ENCODE peak calls at places on chromosomes 5 and 9, in six cellular contexts. O, I, H, L, B and G are unnamed samples.

GRCh38 chr5:3194684-3195083 is 400.9 kb upstream of the IRX1 start:
- DNase-seq in O (no peak), I (no peak), H (no peak), L (no peak), B (no peak), G (no peak)

GRCh38 chr5:78547171-78547570 is 101.4 kb downstream of the LHFPL2 start:
- DNase-seq in O (no peak), I (no peak), H (no peak), L (no peak), B (no peak), G (no peak)

GRCh38 chr5:10828241-10828640 is 67.2 kb upstream of the DAP start:
- DNase-seq in O (no peak), I (no peak), H (no peak), L (no peak), B (no peak), G (no peak)

GRCh38 chr5:125023673-125024072 is 277.2 kb upstream of the ZNF608 start:
- DNase-seq in O (no peak), I (no peak), H (no peak), L (no peak), B (no peak), G (no peak)

GRCh38 chr9:114282926-114283325 is 40.0 kb upstream of the ORM1 start:
- DNase-seq in O (no peak), I (no peak), H (no peak), L (no peak), B (no peak), G (no peak)

GRCh38 chr9:89218040-89218928 is 39.7 kb upstream of the SHC3 start:
- DNase-seq in O (no peak), I (no peak), H (no peak), L (no peak), B (no peak), G (no peak)

GRCh38 chr5:168269950-168270349 is 21.5 kb upstream of the WWC1 start:
- DNase-seq in O (no peak), I (no peak), H (no peak), L (peak; percentile 24), B (no peak), G (no peak)

GRCh38 chr5:92652735-92653134 is 928.3 kb downstream of the NR2F1-AS1 start:
- DNase-seq in O (no peak), I (no peak), H (no peak), L (no peak), B (no peak), G (no peak)

GRCh38 chr9:124345063-124345462 is 70.2 kb downstream of the PSMB7 start:
- DNase-seq in O (no peak), I (no peak), H (no peak), L (no peak), B (no peak), G (no peak)

GRCh38 chr9:96448546-96449170 is 1.3 kb upstream of the HABP4 start:
- DNase-seq in O (no peak), I (no peak), H (no peak), L (no peak), B (no peak), G (no peak)

GRCh38 chr5:141105350-141105749 is 5.1 kb downstream of the PCDHB3 start:
- DNase-seq in O (no peak), I (no peak), H (no peak), L (no peak), B (no peak), G (no peak)

GRCh38 chr5:141100243-141100805 is at the start of gene PCDHB3:
- DNase-seq in O (peak; percentile 29), I (peak; percentile 6), H (no peak), L (no peak), B (no peak), G (no peak)

GRCh38 chr5:141095263-141095641 is 837 bp downstream of the PCDHB2 start:
- DNase-seq in O (no peak), I (no peak), H (no peak), L (no peak), B (no peak), G (no peak)

DNA sequence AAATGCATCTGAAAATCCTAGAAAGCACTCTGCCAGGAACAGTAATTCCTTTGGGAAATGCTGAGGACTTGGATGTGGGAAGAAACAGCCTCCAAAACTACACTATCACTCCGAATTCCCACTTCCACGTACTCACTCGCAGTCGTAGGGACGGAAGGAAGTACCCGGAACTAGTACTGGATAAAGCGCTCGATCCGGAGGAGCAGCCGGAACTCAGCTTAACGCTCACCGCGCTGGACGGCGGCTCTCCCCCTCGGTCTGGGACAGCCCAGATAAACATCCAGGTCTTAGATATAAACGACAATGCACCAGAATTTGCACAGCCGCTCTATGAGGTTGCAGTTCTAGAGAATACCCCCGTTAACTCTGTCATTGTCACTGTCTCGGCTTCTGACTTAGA is 786 bp downstream of the PCDHB3 start:
- DNase-seq in O (no peak), I (no peak), H (no peak), L (no peak), B (no peak), G (no peak)
- H3K9me3 ChIP-seq in O (no peaks in the 10 kb centered on the region), I (no peaks in the 10 kb centered on the region), H (no peaks in the 10 kb centered on the region), L (no peaks in the 10 kb centered on the region), B (no peaks in the 10 kb centered on the region), G (peaks cover 6% of the 10 kb centered on the region)

GRCh38 chr9:92781902-92782301 is 17.3 kb upstream of the BICD2 start:
- DNase-seq in O (no peak), I (no peak), H (no peak), L (no peak), B (no peak), G (no peak)
- H3K9me3 ChIP-seq in O (no peaks in the 10 kb centered on the region), I (no peaks in the 10 kb centered on the region), H (no peaks in the 10 kb centered on the region), L (no peaks in the 10 kb centered on the region), B (no peaks in the 10 kb centered on the region), G (peaks cover 4% of the 10 kb centered on the region)

DNA sequence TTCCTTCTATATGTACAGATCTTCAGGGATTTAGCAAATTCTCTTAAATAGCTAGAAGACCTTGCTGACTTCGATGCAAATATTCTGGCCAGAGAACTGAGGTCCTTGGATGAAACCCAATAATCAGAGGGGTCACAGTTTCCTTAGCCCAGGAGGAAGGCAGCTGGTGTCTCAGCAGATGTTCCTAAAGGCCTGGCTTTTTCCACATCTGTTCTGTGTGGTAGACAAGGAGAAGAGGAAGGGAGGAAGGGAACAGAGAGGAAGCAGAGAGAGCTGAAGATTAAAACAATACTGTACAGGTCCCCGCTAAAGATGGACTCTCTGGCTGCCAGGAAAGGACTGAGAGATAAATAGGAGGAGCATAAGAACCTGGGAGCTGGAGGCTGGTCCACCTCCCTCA is 33.1 kb downstream of the BOD1 start:
- DNase-seq in O (no peak), I (no peak), H (no peak), L (no peak), B (no peak), G (no peak)
- H3K9me3 ChIP-seq in O (peaks cover 8% of the 10 kb centered on the region), I (no peaks in the 10 kb centered on the region), H (peaks cover 3% of the 10 kb centered on the region), L (no peaks in the 10 kb centered on the region), B (peaks cover 8% of the 10 kb centered on the region), G (peaks cover 13% of the 10 kb centered on the region)

GRCh38 chr5:150905312-150905683 is 518 bp upstream of the ZNF300 start:
- DNase-seq in O (no peak), I (no peak), H (no peak), L (no peak), B (no peak), G (no peak)

GRCh38 chr5:150895431-150896428 is 9.1 kb downstream of the ZNF300 start:
- DNase-seq in O (no peak), I (no peak), H (no peak), L (no peak), B (no peak), G (no peak)

GRCh38 chr5:150904479-150905311 is at the start of gene ZNF300:
- DNase-seq in O (peak; percentile 84), I (peak; percentile 34), H (peak; percentile 27), L (peak; percentile 87), B (peak; percentile 41), G (no peak)

GRCh38 chr5:150901446-150901845 is 3.3 kb downstream of the ZNF300 start:
- DNase-seq in O (no peak), I (no peak), H (no peak), L (no peak), B (no peak), G (no peak)
- H3K9me3 ChIP-seq in O (peaks cover 69% of the 10 kb centered on the region), I (peaks cover 5% of the 10 kb centered on the region), H (peaks cover 15% of the 10 kb centered on the region), L (no peaks in the 10 kb centered on the region), B (peaks cover 26% of the 10 kb centered on the region), G (peaks cover 13% of the 10 kb centered on the region)

GRCh38 chr9:1311462-1312042 is 261.4 kb downstream of the DMRT2 start:
- DNase-seq in O (no peak), I (no peak), H (no peak), L (no peak), B (no peak), G (no peak)
- H3K9me3 ChIP-seq in O (no peaks in the 10 kb centered on the region), I (no peaks in the 10 kb centered on the region), H (no peaks in the 10 kb centered on the region), L (no peaks in the 10 kb centered on the region), B (no peaks in the 10 kb centered on the region), G (no peaks in the 10 kb centered on the region)

GRCh38 chr5:178770621-178771020 is 40.2 kb upstream of the ZNF354A start:
- DNase-seq in O (no peak), I (no peak), H (no peak), L (no peak), B (no peak), G (no peak)

GRCh38 chr5:178772351-178772750 is 41.9 kb upstream of the ZNF354A start:
- DNase-seq in O (no peak), I (no peak), H (no peak), L (no peak), B (no peak), G (no peak)

GRCh38 chr5:178768371-178769260 is 38.2 kb upstream of the ZNF354A start:
- DNase-seq in O (no peak), I (no peak), H (no peak), L (no peak), B (no peak), G (no peak)

GRCh38 chr5:178766936-178767912 is 36.8 kb upstream of the ZNF354A start:
- DNase-seq in O (no peak), I (no peak), H (no peak), L (no peak), B (no peak), G (no peak)

GRCh38 chr5:178769617-178770290 is 39.3 kb upstream of the ZNF354A start:
- DNase-seq in O (no peak), I (no peak), H (no peak), L (no peak), B (no peak), G (no peak)
- H3K9me3 ChIP-seq in O (no peaks in the 10 kb centered on the region), I (no peaks in the 10 kb centered on the region), H (no peaks in the 10 kb centered on the region), L (no peaks in the 10 kb centered on the region), B (no peaks in the 10 kb centered on the region), G (no peaks in the 10 kb centered on the region)

DNA sequence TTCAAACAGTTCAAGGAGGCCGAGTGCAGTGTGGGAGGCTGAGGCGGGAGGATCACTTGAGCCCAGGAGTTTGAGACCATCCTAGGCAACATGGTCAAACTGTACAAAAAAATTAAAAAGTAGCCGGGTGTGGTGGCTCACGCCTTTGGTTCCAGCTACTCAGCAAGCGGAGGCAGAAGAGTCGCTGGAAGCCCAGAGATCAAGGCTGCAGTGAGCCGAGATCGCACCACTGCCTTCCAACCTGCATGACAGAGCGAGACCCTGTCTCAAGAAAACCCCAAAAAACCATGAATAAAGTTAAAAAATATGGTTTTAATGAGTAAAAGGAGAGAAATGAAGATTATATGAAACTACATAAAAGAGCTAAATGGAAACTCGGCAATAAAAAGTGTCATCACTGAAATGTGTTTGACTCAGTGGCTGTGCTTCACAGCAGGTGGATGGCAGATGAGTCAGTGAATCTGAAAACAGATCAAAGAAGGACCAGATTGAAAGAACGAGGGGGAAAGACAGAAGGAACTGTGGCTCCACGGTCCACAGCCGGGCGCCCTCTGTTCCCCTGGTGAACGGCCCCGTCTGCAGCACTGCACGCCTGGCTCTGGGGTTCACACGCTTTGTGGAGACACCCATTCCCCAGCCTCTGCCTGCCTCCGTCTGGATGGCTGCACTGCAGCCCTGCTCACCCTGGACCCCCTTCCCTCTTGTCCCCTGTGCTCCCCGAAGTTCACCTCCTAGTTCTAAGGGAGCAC is 25.1 kb downstream of the EXD3 start:
- DNase-seq in O (no peak), I (no peak), H (no peak), L (no peak), B (no peak), G (no peak)
- H3K9me3 ChIP-seq in O (no peaks in the 10 kb centered on the region), I (no peaks in the 10 kb centered on the region), H (no peaks in the 10 kb centered on the region), L (no peaks in the 10 kb centered on the region), B (no peaks in the 10 kb centered on the region), G (no peaks in the 10 kb centered on the region)

GRCh38 chr5:180217797-180218196 is 8.8 kb upstream of the RASGEF1C start:
- DNase-seq in O (no peak), I (no peak), H (no peak), L (no peak), B (no peak), G (no peak)
- H3K9me3 ChIP-seq in O (peaks cover 31% of the 10 kb centered on the region), I (peaks cover 22% of the 10 kb centered on the region), H (peaks cover 9% of the 10 kb centered on the region), L (no peaks in the 10 kb centered on the region), B (peaks cover 6% of the 10 kb centered on the region), G (peaks cover 13% of the 10 kb centered on the region)